ENCODE peak calls at places on chromosomes 3 and 15, in six cellular contexts. One of them, this sample, is unnamed. For H3K4me1, the result is how much of the 10 kb centered on the place peaks cover.

GRCh38 chr3:65195211-65195610 is 507.4 kb upstream of the ADAMTS9 start:
- DNase-seq in heart left ventricle: no peak
- DNase-seq in ovary: no peak
- DNase-seq in suprapubic skin: no peak
- DNase-seq in tibial nerve: no peak
- DNase-seq in right lobe of liver: no peak
- DNase-seq in this sample: no peak

GRCh38 chr15:85112997-85113396 is 131.3 kb downstream of the PDE8A start:
- DNase-seq in heart left ventricle: no peak
- DNase-seq in ovary: no peak
- DNase-seq in suprapubic skin: no peak
- DNase-seq in tibial nerve: no peak
- DNase-seq in right lobe of liver: no peak
- DNase-seq in this sample: no peak

GRCh38 chr3:65712156-65712555 is 326.6 kb downstream of the MAGI1 start:
- DNase-seq in heart left ventricle: peak
- DNase-seq in ovary: no peak
- DNase-seq in suprapubic skin: no peak
- DNase-seq in tibial nerve: no peak
- DNase-seq in right lobe of liver: no peak
- DNase-seq in this sample: no peak

GRCh38 chr15:47184003-47184404 is 533.3 kb upstream of the SEMA6D start:
- DNase-seq in heart left ventricle: peak
- DNase-seq in ovary: no peak
- DNase-seq in suprapubic skin: no peak
- DNase-seq in tibial nerve: no peak
- DNase-seq in right lobe of liver: peak
- DNase-seq in this sample: peak

GRCh38 chr3:126216416-126216815 is 36.0 kb upstream of the ALDH1L1 start:
- DNase-seq in heart left ventricle: no peak
- DNase-seq in ovary: no peak
- DNase-seq in suprapubic skin: no peak
- DNase-seq in tibial nerve: no peak
- DNase-seq in right lobe of liver: no peak
- DNase-seq in this sample: no peak

GRCh38 chr15:75578206-75578947 is 738 bp downstream of the PTPN9 start:
- DNase-seq in heart left ventricle: peak
- DNase-seq in ovary: peak
- DNase-seq in suprapubic skin: no peak
- DNase-seq in tibial nerve: no peak
- DNase-seq in right lobe of liver: peak
- DNase-seq in this sample: peak

GRCh38 chr15:24823473-24823872 is 131.3 kb upstream of the SNRPN start:
- DNase-seq in heart left ventricle: peak
- DNase-seq in ovary: no peak
- DNase-seq in suprapubic skin: no peak
- DNase-seq in tibial nerve: no peak
- DNase-seq in right lobe of liver: no peak
- DNase-seq in this sample: peak

GRCh38 chr3:121436641-121437040 is 109.1 kb downstream of the POLQ start:
- DNase-seq in heart left ventricle: no peak
- DNase-seq in ovary: no peak
- DNase-seq in suprapubic skin: no peak
- DNase-seq in tibial nerve: no peak
- DNase-seq in right lobe of liver: no peak
- DNase-seq in this sample: peak

GRCh38 chr3:17579289-17580031 is 163.0 kb downstream of the TBC1D5 start:
- DNase-seq in heart left ventricle: no peak
- DNase-seq in ovary: no peak
- DNase-seq in suprapubic skin: no peak
- DNase-seq in tibial nerve: no peak
- DNase-seq in right lobe of liver: no peak
- DNase-seq in this sample: no peak

GRCh38 chr15:37793851-37794250 is 140.6 kb upstream of the TMCO5A start:
- DNase-seq in heart left ventricle: no peak
- DNase-seq in ovary: no peak
- DNase-seq in suprapubic skin: no peak
- DNase-seq in tibial nerve: no peak
- DNase-seq in right lobe of liver: no peak
- DNase-seq in this sample: no peak

GRCh38 chr3:147775816-147776530 is 366.8 kb downstream of the ZIC1 start:
- DNase-seq in heart left ventricle: no peak
- DNase-seq in ovary: no peak
- DNase-seq in suprapubic skin: no peak
- DNase-seq in tibial nerve: no peak
- DNase-seq in right lobe of liver: no peak
- DNase-seq in this sample: no peak

GRCh38 chr15:82999905-83000671 is 11.4 kb downstream of the C15orf40 start:
- DNase-seq in heart left ventricle: no peak
- DNase-seq in ovary: no peak
- DNase-seq in suprapubic skin: no peak
- DNase-seq in tibial nerve: no peak
- DNase-seq in right lobe of liver: no peak
- DNase-seq in this sample: peak

GRCh38 chr3:100213891-100214573 is 46.8 kb upstream of the TBC1D23 start:
- DNase-seq in heart left ventricle: no peak
- DNase-seq in ovary: no peak
- DNase-seq in suprapubic skin: no peak
- DNase-seq in tibial nerve: no peak
- DNase-seq in right lobe of liver: no peak
- DNase-seq in this sample: no peak

GRCh38 chr3:106397004-106397403 is 528.2 kb upstream of the CBLB start:
- DNase-seq in heart left ventricle: no peak
- DNase-seq in ovary: no peak
- DNase-seq in suprapubic skin: no peak
- DNase-seq in tibial nerve: no peak
- DNase-seq in right lobe of liver: no peak
- DNase-seq in this sample: no peak

GRCh38 chr3:55297706-55298105 is 189.4 kb downstream of the WNT5A start:
- DNase-seq in heart left ventricle: no peak
- DNase-seq in ovary: no peak
- DNase-seq in suprapubic skin: no peak
- DNase-seq in tibial nerve: no peak
- DNase-seq in right lobe of liver: no peak
- DNase-seq in this sample: no peak

GRCh38 chr15:60070838-60071493 is 66.9 kb downstream of the FOXB1 start:
- DNase-seq in heart left ventricle: no peak
- DNase-seq in ovary: no peak
- DNase-seq in suprapubic skin: no peak
- DNase-seq in tibial nerve: no peak
- DNase-seq in right lobe of liver: no peak
- DNase-seq in this sample: no peak

GRCh38 chr3:64983583-64984359 is 296.0 kb upstream of the ADAMTS9 start:
- DNase-seq in heart left ventricle: peak
- DNase-seq in ovary: no peak
- DNase-seq in suprapubic skin: no peak
- DNase-seq in tibial nerve: no peak
- DNase-seq in right lobe of liver: no peak
- DNase-seq in this sample: peak

GRCh38 chr3:98522538-98523281 is at the start of gene CLDND1:
- DNase-seq in heart left ventricle: peak
- DNase-seq in ovary: peak
- DNase-seq in suprapubic skin: peak
- DNase-seq in tibial nerve: peak
- DNase-seq in right lobe of liver: peak
- DNase-seq in this sample: peak
- TF ChIP-seq POLR2A in heart left ventricle: peak
- TF ChIP-seq POLR2A in ovary: peak
- TF ChIP-seq POLR2A in suprapubic skin: peak
- TF ChIP-seq POLR2A in tibial nerve: peak
- TF ChIP-seq POLR2A in right lobe of liver: peak
- TF ChIP-seq POLR2A in this sample: no peak

DNA sequence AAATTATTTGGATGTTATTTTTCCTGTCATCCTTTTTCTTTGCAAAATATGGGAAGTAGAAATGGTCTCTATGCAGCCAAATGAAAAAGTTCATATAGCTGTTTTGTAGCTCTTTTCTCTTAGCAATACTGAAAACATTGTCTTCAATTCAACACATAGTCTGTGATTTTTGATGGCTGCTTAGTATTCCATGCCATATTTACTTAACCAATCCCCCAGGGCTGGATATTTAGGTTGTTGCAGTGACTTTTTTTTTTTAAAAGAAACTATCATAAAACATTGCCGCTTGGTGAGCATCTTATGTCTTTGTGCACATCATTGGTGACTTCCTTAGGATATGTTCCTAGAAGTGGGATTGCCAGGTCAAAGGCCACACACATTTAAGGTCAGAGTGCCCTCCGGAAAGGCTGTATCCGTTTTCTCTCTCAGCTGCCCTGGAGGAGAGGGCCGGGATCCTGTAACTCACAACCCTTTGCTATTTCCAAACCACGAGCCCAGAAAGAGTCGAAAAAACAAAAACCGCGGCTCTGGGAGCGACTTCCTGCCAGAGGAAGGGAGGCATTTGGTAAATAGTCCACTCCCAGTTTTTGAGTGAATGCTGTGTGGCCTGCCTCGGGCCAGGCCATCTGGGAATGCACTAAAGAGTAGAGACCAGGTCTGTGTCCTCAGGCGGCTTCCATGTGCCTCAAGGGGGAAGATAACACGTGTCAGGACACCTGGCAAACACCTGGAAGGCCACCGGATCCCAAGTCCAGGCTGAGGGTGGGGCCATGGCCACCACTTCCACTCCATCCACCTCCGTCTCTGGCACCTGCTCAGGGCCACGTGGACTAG is 41.9 kb downstream of the SMAD6 start:
- DNase-seq in heart left ventricle: no peak
- DNase-seq in ovary: peak
- DNase-seq in suprapubic skin: no peak
- DNase-seq in tibial nerve: no peak
- DNase-seq in right lobe of liver: no peak
- DNase-seq in this sample: no peak
- H3K27ac ChIP-seq in heart left ventricle: peak
- H3K27ac ChIP-seq in ovary: no peak
- H3K27ac ChIP-seq in suprapubic skin: peak
- H3K27ac ChIP-seq in tibial nerve: peak
- H3K27ac ChIP-seq in right lobe of liver: no peak
- H3K27ac ChIP-seq in this sample: peak

GRCh38 chr15:48423342-48423741 is 92.1 kb downstream of the DUT start:
- DNase-seq in heart left ventricle: no peak
- DNase-seq in ovary: no peak
- DNase-seq in suprapubic skin: no peak
- DNase-seq in tibial nerve: no peak
- DNase-seq in right lobe of liver: no peak
- DNase-seq in this sample: no peak

GRCh38 chr15:48426941-48427340 is 95.7 kb downstream of the DUT start:
- DNase-seq in heart left ventricle: no peak
- DNase-seq in ovary: no peak
- DNase-seq in suprapubic skin: no peak
- DNase-seq in tibial nerve: no peak
- DNase-seq in right lobe of liver: no peak
- DNase-seq in this sample: no peak

GRCh38 chr15:48424076-48424475 is 92.8 kb downstream of the DUT start:
- DNase-seq in heart left ventricle: no peak
- DNase-seq in ovary: no peak
- DNase-seq in suprapubic skin: no peak
- DNase-seq in tibial nerve: no peak
- DNase-seq in right lobe of liver: no peak
- DNase-seq in this sample: no peak

GRCh38 chr15:48426047-48426446 is 94.8 kb downstream of the DUT start:
- DNase-seq in heart left ventricle: no peak
- DNase-seq in ovary: no peak
- DNase-seq in suprapubic skin: no peak
- DNase-seq in tibial nerve: no peak
- DNase-seq in right lobe of liver: no peak
- DNase-seq in this sample: no peak

GRCh38 chr15:48425051-48425450 is 93.8 kb downstream of the DUT start:
- DNase-seq in heart left ventricle: no peak
- DNase-seq in ovary: no peak
- DNase-seq in suprapubic skin: no peak
- DNase-seq in tibial nerve: no peak
- DNase-seq in right lobe of liver: no peak
- DNase-seq in this sample: no peak
- H3K4me1 ChIP-seq in heart left ventricle: under half
- H3K4me1 ChIP-seq in ovary: under half
- H3K4me1 ChIP-seq in suprapubic skin: under half
- H3K4me1 ChIP-seq in tibial nerve: under half
- H3K4me1 ChIP-seq in right lobe of liver: under half
- H3K4me1 ChIP-seq in this sample: under half

GRCh38 chr15:53591041-53591440 is 168.4 kb downstream of the WDR72 start:
- DNase-seq in heart left ventricle: no peak
- DNase-seq in ovary: no peak
- DNase-seq in suprapubic skin: no peak
- DNase-seq in tibial nerve: no peak
- DNase-seq in right lobe of liver: no peak
- DNase-seq in this sample: no peak
- TF ChIP-seq POLR2A in heart left ventricle: no peak
- TF ChIP-seq POLR2A in ovary: no peak
- TF ChIP-seq POLR2A in suprapubic skin: no peak
- TF ChIP-seq POLR2A in tibial nerve: no peak
- TF ChIP-seq POLR2A in right lobe of liver: no peak
- TF ChIP-seq POLR2A in this sample: no peak

GRCh38 chr3:72679540-72680198 is 168.6 kb downstream of the SHQ1 start:
- DNase-seq in heart left ventricle: no peak
- DNase-seq in ovary: no peak
- DNase-seq in suprapubic skin: no peak
- DNase-seq in tibial nerve: no peak
- DNase-seq in right lobe of liver: no peak
- DNase-seq in this sample: no peak
- H3K27ac ChIP-seq in heart left ventricle: no peak
- H3K27ac ChIP-seq in ovary: no peak
- H3K27ac ChIP-seq in suprapubic skin: no peak
- H3K27ac ChIP-seq in tibial nerve: no peak
- H3K27ac ChIP-seq in right lobe of liver: no peak
- H3K27ac ChIP-seq in this sample: no peak

DNA sequence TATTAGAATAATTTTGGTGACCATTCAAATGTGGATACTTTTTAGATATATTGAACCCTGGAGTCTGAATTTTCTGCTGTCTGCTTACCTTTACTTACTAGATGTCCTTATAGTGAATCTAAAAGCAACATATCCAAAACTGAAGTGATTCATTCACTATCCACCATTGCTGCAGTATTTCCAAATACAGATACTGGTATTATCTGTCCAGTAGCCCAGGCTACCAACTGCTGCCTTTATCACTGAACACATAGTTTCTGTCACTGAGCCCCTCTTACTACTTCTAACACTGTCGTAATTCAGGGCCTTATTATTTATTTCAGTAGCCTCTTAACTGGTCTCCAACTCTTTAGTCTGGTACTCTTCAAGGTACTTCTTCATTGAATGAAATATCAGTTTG is 49.2 kb downstream of the SLMAP start:
- DNase-seq in heart left ventricle: no peak
- DNase-seq in ovary: no peak
- DNase-seq in suprapubic skin: no peak
- DNase-seq in tibial nerve: no peak
- DNase-seq in right lobe of liver: no peak
- DNase-seq in this sample: no peak
- H3K4me1 ChIP-seq in heart left ventricle: under half
- H3K4me1 ChIP-seq in ovary: under half
- H3K4me1 ChIP-seq in suprapubic skin: half or more
- H3K4me1 ChIP-seq in tibial nerve: under half
- H3K4me1 ChIP-seq in right lobe of liver: under half
- H3K4me1 ChIP-seq in this sample: under half

DNA sequence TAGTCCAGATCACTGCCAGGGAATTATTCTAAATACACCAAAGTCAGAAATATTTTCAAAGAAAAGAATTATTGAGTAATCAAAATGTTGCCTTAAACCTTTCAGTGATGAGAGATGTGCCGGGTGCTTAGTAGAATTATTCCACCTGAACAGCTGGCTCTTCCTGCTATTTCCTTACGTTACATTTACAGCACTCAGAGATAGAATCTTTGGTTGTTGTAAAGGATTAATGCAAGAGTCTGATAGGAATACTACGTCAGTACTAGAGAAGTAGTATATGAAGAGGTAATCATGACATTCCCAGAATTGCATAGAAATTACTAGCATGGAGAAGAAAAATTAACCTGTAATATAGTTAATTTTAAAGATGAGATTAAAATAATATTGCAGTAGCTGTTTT is 50.9 kb upstream of the ZDHHC23 start:
- DNase-seq in heart left ventricle: no peak
- DNase-seq in ovary: no peak
- DNase-seq in suprapubic skin: no peak
- DNase-seq in tibial nerve: no peak
- DNase-seq in right lobe of liver: no peak
- DNase-seq in this sample: no peak
- TF ChIP-seq POLR2A in heart left ventricle: no peak
- TF ChIP-seq POLR2A in ovary: no peak
- TF ChIP-seq POLR2A in suprapubic skin: no peak
- TF ChIP-seq POLR2A in tibial nerve: no peak
- TF ChIP-seq POLR2A in right lobe of liver: no peak
- TF ChIP-seq POLR2A in this sample: no peak

This sample was measured in thyroid gland.